ENCODE peak calls at places on chromosomes 5 and 9, in nine cellular contexts. One of them, this sample, is unnamed.

GRCh38 chr9:20312732-20313131 is 309.6 kb downstream of the MLLT3 start:
- DNase-seq in skeletal muscle cell: no peak
- DNase-seq in stimulated activated CD4-positive, alpha-beta T cell treated with anti-CD3 and anti-CD28 coated beads, Interleukin-15, amount 100 ng/mL, for 1 hour: no peak
- DNase-seq in mesothelial cell of epicardium: no peak
- DNase-seq in T follicular helper cell: no peak
- DNase-seq in astrocyte of the cerebellum: no peak
- DNase-seq in hepatic stellate cell: peak; percentile 25
- DNase-seq in pancreas: no peak
- DNase-seq in iris pigment epithelial cell: peak; percentile 52
- DNase-seq in this sample: no peak

GRCh38 chr5:168324864-168325615 is 33.6 kb downstream of the WWC1 start:
- DNase-seq in skeletal muscle cell: no peak
- DNase-seq in stimulated activated CD4-positive, alpha-beta T cell treated with anti-CD3 and anti-CD28 coated beads, Interleukin-15, amount 100 ng/mL, for 1 hour: no peak
- DNase-seq in mesothelial cell of epicardium: no peak
- DNase-seq in T follicular helper cell: no peak
- DNase-seq in astrocyte of the cerebellum: no peak
- DNase-seq in hepatic stellate cell: no peak
- DNase-seq in pancreas: no peak
- DNase-seq in iris pigment epithelial cell: no peak
- DNase-seq in this sample: no peak

GRCh38 chr5:132254321-132254977 is 3.0 kb upstream of the PDLIM4 start:
- DNase-seq in skeletal muscle cell: no peak
- DNase-seq in stimulated activated CD4-positive, alpha-beta T cell treated with anti-CD3 and anti-CD28 coated beads, Interleukin-15, amount 100 ng/mL, for 1 hour: no peak
- DNase-seq in mesothelial cell of epicardium: no peak
- DNase-seq in T follicular helper cell: no peak
- DNase-seq in astrocyte of the cerebellum: no peak
- DNase-seq in hepatic stellate cell: no peak
- DNase-seq in pancreas: peak; percentile 78
- DNase-seq in iris pigment epithelial cell: no peak
- DNase-seq in this sample: no peak

GRCh38 chr9:28801144-28801799 is 1228.0 kb upstream of the C9orf72 start:
- DNase-seq in skeletal muscle cell: no peak
- DNase-seq in stimulated activated CD4-positive, alpha-beta T cell treated with anti-CD3 and anti-CD28 coated beads, Interleukin-15, amount 100 ng/mL, for 1 hour: no peak
- DNase-seq in mesothelial cell of epicardium: no peak
- DNase-seq in T follicular helper cell: no peak
- DNase-seq in astrocyte of the cerebellum: peak; percentile 20
- DNase-seq in hepatic stellate cell: no peak
- DNase-seq in pancreas: no peak
- DNase-seq in iris pigment epithelial cell: peak; percentile 16
- DNase-seq in this sample: no peak

GRCh38 chr5:53362521-53362941 is 117.9 kb upstream of the FST start:
- DNase-seq in skeletal muscle cell: peak; percentile 93
- DNase-seq in stimulated activated CD4-positive, alpha-beta T cell treated with anti-CD3 and anti-CD28 coated beads, Interleukin-15, amount 100 ng/mL, for 1 hour: no peak
- DNase-seq in mesothelial cell of epicardium: no peak
- DNase-seq in T follicular helper cell: no peak
- DNase-seq in astrocyte of the cerebellum: peak; percentile 52
- DNase-seq in hepatic stellate cell: peak; percentile 26
- DNase-seq in pancreas: no peak
- DNase-seq in iris pigment epithelial cell: peak; percentile 97
- DNase-seq in this sample: no peak

GRCh38 chr5:10482791-10483530 is 41.3 kb downstream of the ROPN1L start:
- DNase-seq in skeletal muscle cell: no peak
- DNase-seq in stimulated activated CD4-positive, alpha-beta T cell treated with anti-CD3 and anti-CD28 coated beads, Interleukin-15, amount 100 ng/mL, for 1 hour: no peak
- DNase-seq in mesothelial cell of epicardium: no peak
- DNase-seq in T follicular helper cell: no peak
- DNase-seq in astrocyte of the cerebellum: no peak
- DNase-seq in hepatic stellate cell: no peak
- DNase-seq in pancreas: no peak
- DNase-seq in iris pigment epithelial cell: no peak
- DNase-seq in this sample: no peak

GRCh38 chr9:126440938-126441337 is 114.3 kb downstream of the MVB12B start:
- DNase-seq in skeletal muscle cell: no peak
- DNase-seq in stimulated activated CD4-positive, alpha-beta T cell treated with anti-CD3 and anti-CD28 coated beads, Interleukin-15, amount 100 ng/mL, for 1 hour: no peak
- DNase-seq in mesothelial cell of epicardium: no peak
- DNase-seq in T follicular helper cell: no peak
- DNase-seq in astrocyte of the cerebellum: peak; percentile 43
- DNase-seq in hepatic stellate cell: no peak
- DNase-seq in pancreas: no peak
- DNase-seq in iris pigment epithelial cell: no peak
- DNase-seq in this sample: no peak

GRCh38 chr5:121572061-121572460 is 279.6 kb upstream of the FTMT start:
- DNase-seq in skeletal muscle cell: no peak
- DNase-seq in stimulated activated CD4-positive, alpha-beta T cell treated with anti-CD3 and anti-CD28 coated beads, Interleukin-15, amount 100 ng/mL, for 1 hour: no peak
- DNase-seq in mesothelial cell of epicardium: no peak
- DNase-seq in T follicular helper cell: no peak
- DNase-seq in astrocyte of the cerebellum: peak; percentile 24
- DNase-seq in hepatic stellate cell: no peak
- DNase-seq in pancreas: no peak
- DNase-seq in iris pigment epithelial cell: peak; percentile 12
- DNase-seq in this sample: no peak

GRCh38 chr5:148956632-148957385 is 106.1 kb downstream of the SH3TC2 start:
- DNase-seq in skeletal muscle cell: no peak
- DNase-seq in stimulated activated CD4-positive, alpha-beta T cell treated with anti-CD3 and anti-CD28 coated beads, Interleukin-15, amount 100 ng/mL, for 1 hour: no peak
- DNase-seq in mesothelial cell of epicardium: no peak
- DNase-seq in T follicular helper cell: no peak
- DNase-seq in astrocyte of the cerebellum: no peak
- DNase-seq in hepatic stellate cell: no peak
- DNase-seq in pancreas: peak; percentile 25
- DNase-seq in iris pigment epithelial cell: no peak
- DNase-seq in this sample: no peak

GRCh38 chr5:146016764-146017484 is 80.5 kb downstream of the SH3RF2 start:
- DNase-seq in skeletal muscle cell: no peak
- DNase-seq in stimulated activated CD4-positive, alpha-beta T cell treated with anti-CD3 and anti-CD28 coated beads, Interleukin-15, amount 100 ng/mL, for 1 hour: no peak
- DNase-seq in mesothelial cell of epicardium: no peak
- DNase-seq in T follicular helper cell: no peak
- DNase-seq in astrocyte of the cerebellum: no peak
- DNase-seq in hepatic stellate cell: no peak
- DNase-seq in pancreas: no peak
- DNase-seq in iris pigment epithelial cell: no peak
- DNase-seq in this sample: no peak

GRCh38 chr5:139592289-139592688 is 31.1 kb downstream of the UBE2D2 start:
- DNase-seq in skeletal muscle cell: no peak
- DNase-seq in stimulated activated CD4-positive, alpha-beta T cell treated with anti-CD3 and anti-CD28 coated beads, Interleukin-15, amount 100 ng/mL, for 1 hour: no peak
- DNase-seq in mesothelial cell of epicardium: no peak
- DNase-seq in T follicular helper cell: no peak
- DNase-seq in astrocyte of the cerebellum: no peak
- DNase-seq in hepatic stellate cell: no peak
- DNase-seq in pancreas: no peak
- DNase-seq in iris pigment epithelial cell: no peak
- DNase-seq in this sample: no peak

GRCh38 chr9:101592788-101593187 is 2.0 kb downstream of the PPP3R2 start:
- DNase-seq in skeletal muscle cell: no peak
- DNase-seq in stimulated activated CD4-positive, alpha-beta T cell treated with anti-CD3 and anti-CD28 coated beads, Interleukin-15, amount 100 ng/mL, for 1 hour: no peak
- DNase-seq in mesothelial cell of epicardium: no peak
- DNase-seq in T follicular helper cell: no peak
- DNase-seq in astrocyte of the cerebellum: no peak
- DNase-seq in hepatic stellate cell: no peak
- DNase-seq in pancreas: no peak
- DNase-seq in iris pigment epithelial cell: no peak
- DNase-seq in this sample: no peak

GRCh38 chr9:2701070-2701469 is 16.2 kb upstream of the KCNV2 start:
- DNase-seq in skeletal muscle cell: no peak
- DNase-seq in stimulated activated CD4-positive, alpha-beta T cell treated with anti-CD3 and anti-CD28 coated beads, Interleukin-15, amount 100 ng/mL, for 1 hour: no peak
- DNase-seq in mesothelial cell of epicardium: no peak
- DNase-seq in T follicular helper cell: no peak
- DNase-seq in astrocyte of the cerebellum: no peak
- DNase-seq in hepatic stellate cell: no peak
- DNase-seq in pancreas: no peak
- DNase-seq in iris pigment epithelial cell: no peak
- DNase-seq in this sample: no peak

GRCh38 chr5:80186634-80187033 is 69.2 kb downstream of the SERINC5 start:
- DNase-seq in skeletal muscle cell: no peak
- DNase-seq in stimulated activated CD4-positive, alpha-beta T cell treated with anti-CD3 and anti-CD28 coated beads, Interleukin-15, amount 100 ng/mL, for 1 hour: no peak
- DNase-seq in mesothelial cell of epicardium: no peak
- DNase-seq in T follicular helper cell: no peak
- DNase-seq in astrocyte of the cerebellum: no peak
- DNase-seq in hepatic stellate cell: no peak
- DNase-seq in pancreas: no peak
- DNase-seq in iris pigment epithelial cell: peak; percentile 73
- DNase-seq in this sample: no peak

GRCh38 chr5:16889972-16890519 is 46.0 kb downstream of the MYO10 start:
- DNase-seq in skeletal muscle cell: peak; percentile 82
- DNase-seq in stimulated activated CD4-positive, alpha-beta T cell treated with anti-CD3 and anti-CD28 coated beads, Interleukin-15, amount 100 ng/mL, for 1 hour: no peak
- DNase-seq in mesothelial cell of epicardium: no peak
- DNase-seq in T follicular helper cell: no peak
- DNase-seq in astrocyte of the cerebellum: no peak
- DNase-seq in hepatic stellate cell: no peak
- DNase-seq in pancreas: no peak
- DNase-seq in iris pigment epithelial cell: peak; percentile 61
- DNase-seq in this sample: no peak

GRCh38 chr9:16532681-16533450 is 337.6 kb downstream of the BNC2 start:
- DNase-seq in skeletal muscle cell: peak; percentile 63
- DNase-seq in stimulated activated CD4-positive, alpha-beta T cell treated with anti-CD3 and anti-CD28 coated beads, Interleukin-15, amount 100 ng/mL, for 1 hour: no peak
- DNase-seq in mesothelial cell of epicardium: no peak
- DNase-seq in T follicular helper cell: no peak
- DNase-seq in astrocyte of the cerebellum: no peak
- DNase-seq in hepatic stellate cell: peak; percentile 23
- DNase-seq in pancreas: no peak
- DNase-seq in iris pigment epithelial cell: peak; percentile 94
- DNase-seq in this sample: no peak

GRCh38 chr5:395156-395920 is 47.6 kb upstream of the EXOC3 start:
- DNase-seq in skeletal muscle cell: peak; percentile 85
- DNase-seq in stimulated activated CD4-positive, alpha-beta T cell treated with anti-CD3 and anti-CD28 coated beads, Interleukin-15, amount 100 ng/mL, for 1 hour: no peak
- DNase-seq in mesothelial cell of epicardium: peak; percentile 38
- DNase-seq in T follicular helper cell: no peak
- DNase-seq in astrocyte of the cerebellum: no peak
- DNase-seq in hepatic stellate cell: peak; percentile 89
- DNase-seq in pancreas: no peak
- DNase-seq in iris pigment epithelial cell: peak; percentile 24
- DNase-seq in this sample: no peak

GRCh38 chr5:157761690-157762611 is 18.4 kb downstream of the LSM11 start:
- DNase-seq in skeletal muscle cell: peak; percentile 19
- DNase-seq in stimulated activated CD4-positive, alpha-beta T cell treated with anti-CD3 and anti-CD28 coated beads, Interleukin-15, amount 100 ng/mL, for 1 hour: no peak
- DNase-seq in mesothelial cell of epicardium: no peak
- DNase-seq in T follicular helper cell: peak; percentile 2
- DNase-seq in astrocyte of the cerebellum: peak; percentile 34
- DNase-seq in hepatic stellate cell: peak; percentile 65
- DNase-seq in pancreas: no peak
- DNase-seq in iris pigment epithelial cell: peak; percentile 75
- DNase-seq in this sample: no peak

GRCh38 chr5:142191776-142192175 is 83.2 kb downstream of the NDFIP1 start:
- DNase-seq in skeletal muscle cell: no peak
- DNase-seq in stimulated activated CD4-positive, alpha-beta T cell treated with anti-CD3 and anti-CD28 coated beads, Interleukin-15, amount 100 ng/mL, for 1 hour: no peak
- DNase-seq in mesothelial cell of epicardium: no peak
- DNase-seq in T follicular helper cell: no peak
- DNase-seq in astrocyte of the cerebellum: no peak
- DNase-seq in hepatic stellate cell: no peak
- DNase-seq in pancreas: no peak
- DNase-seq in iris pigment epithelial cell: no peak
- DNase-seq in this sample: no peak

GRCh38 chr5:139403418-139403786 is 487 bp downstream of the SPATA24 start:
- DNase-seq in skeletal muscle cell: no peak
- DNase-seq in stimulated activated CD4-positive, alpha-beta T cell treated with anti-CD3 and anti-CD28 coated beads, Interleukin-15, amount 100 ng/mL, for 1 hour: no peak
- DNase-seq in mesothelial cell of epicardium: no peak
- DNase-seq in T follicular helper cell: no peak
- DNase-seq in astrocyte of the cerebellum: no peak
- DNase-seq in hepatic stellate cell: no peak
- DNase-seq in pancreas: no peak
- DNase-seq in iris pigment epithelial cell: no peak
- DNase-seq in this sample: no peak

GRCh38 chr5:160485364-160486010 is 63.8 kb downstream of the PTTG1 start:
- DNase-seq in skeletal muscle cell: no peak
- DNase-seq in stimulated activated CD4-positive, alpha-beta T cell treated with anti-CD3 and anti-CD28 coated beads, Interleukin-15, amount 100 ng/mL, for 1 hour: no peak
- DNase-seq in mesothelial cell of epicardium: no peak
- DNase-seq in T follicular helper cell: no peak
- DNase-seq in astrocyte of the cerebellum: no peak
- DNase-seq in hepatic stellate cell: no peak
- DNase-seq in pancreas: no peak
- DNase-seq in iris pigment epithelial cell: no peak
- DNase-seq in this sample: no peak

GRCh38 chr5:66306105-66306843 is 162.2 kb downstream of the SREK1 start:
- DNase-seq in skeletal muscle cell: peak; percentile 17
- DNase-seq in stimulated activated CD4-positive, alpha-beta T cell treated with anti-CD3 and anti-CD28 coated beads, Interleukin-15, amount 100 ng/mL, for 1 hour: no peak
- DNase-seq in mesothelial cell of epicardium: peak; percentile 54
- DNase-seq in T follicular helper cell: peak; percentile 1
- DNase-seq in astrocyte of the cerebellum: peak; percentile 63
- DNase-seq in hepatic stellate cell: peak; percentile 64
- DNase-seq in pancreas: peak; percentile 50
- DNase-seq in iris pigment epithelial cell: peak; percentile 64
- DNase-seq in this sample: no peak

GRCh38 chr5:123122273-123122672 is 33.2 kb downstream of the PRDM6 start:
- DNase-seq in skeletal muscle cell: no peak
- DNase-seq in stimulated activated CD4-positive, alpha-beta T cell treated with anti-CD3 and anti-CD28 coated beads, Interleukin-15, amount 100 ng/mL, for 1 hour: no peak
- DNase-seq in mesothelial cell of epicardium: no peak
- DNase-seq in T follicular helper cell: no peak
- DNase-seq in astrocyte of the cerebellum: no peak
- DNase-seq in hepatic stellate cell: no peak
- DNase-seq in pancreas: no peak
- DNase-seq in iris pigment epithelial cell: no peak
- DNase-seq in this sample: no peak

GRCh38 chr5:7671420-7671819 is 179.5 kb downstream of the CFAP90 start:
- DNase-seq in skeletal muscle cell: no peak
- DNase-seq in stimulated activated CD4-positive, alpha-beta T cell treated with anti-CD3 and anti-CD28 coated beads, Interleukin-15, amount 100 ng/mL, for 1 hour: no peak
- DNase-seq in mesothelial cell of epicardium: no peak
- DNase-seq in T follicular helper cell: no peak
- DNase-seq in astrocyte of the cerebellum: no peak
- DNase-seq in hepatic stellate cell: no peak
- DNase-seq in pancreas: no peak
- DNase-seq in iris pigment epithelial cell: no peak
- DNase-seq in this sample: no peak

GRCh38 chr5:149956685-149957084 is 3.9 kb upstream of the SLC26A2 start:
- DNase-seq in skeletal muscle cell: no peak
- DNase-seq in stimulated activated CD4-positive, alpha-beta T cell treated with anti-CD3 and anti-CD28 coated beads, Interleukin-15, amount 100 ng/mL, for 1 hour: no peak
- DNase-seq in mesothelial cell of epicardium: no peak
- DNase-seq in T follicular helper cell: no peak
- DNase-seq in astrocyte of the cerebellum: no peak
- DNase-seq in hepatic stellate cell: no peak
- DNase-seq in pancreas: no peak
- DNase-seq in iris pigment epithelial cell: no peak
- DNase-seq in this sample: no peak

GRCh38 chr9:19119801-19120440 is 7.4 kb downstream of the PLIN2 start:
- DNase-seq in skeletal muscle cell: no peak
- DNase-seq in stimulated activated CD4-positive, alpha-beta T cell treated with anti-CD3 and anti-CD28 coated beads, Interleukin-15, amount 100 ng/mL, for 1 hour: no peak
- DNase-seq in mesothelial cell of epicardium: no peak
- DNase-seq in T follicular helper cell: no peak
- DNase-seq in astrocyte of the cerebellum: no peak
- DNase-seq in hepatic stellate cell: no peak
- DNase-seq in pancreas: no peak
- DNase-seq in iris pigment epithelial cell: no peak
- DNase-seq in this sample: no peak

GRCh38 chr5:97182571-97183099 is 412 bp downstream of the RIOK2 start:
- DNase-seq in skeletal muscle cell: no peak
- DNase-seq in stimulated activated CD4-positive, alpha-beta T cell treated with anti-CD3 and anti-CD28 coated beads, Interleukin-15, amount 100 ng/mL, for 1 hour: no peak
- DNase-seq in mesothelial cell of epicardium: no peak
- DNase-seq in T follicular helper cell: no peak
- DNase-seq in astrocyte of the cerebellum: no peak
- DNase-seq in hepatic stellate cell: peak; percentile 12
- DNase-seq in pancreas: no peak
- DNase-seq in iris pigment epithelial cell: peak; percentile 61
- DNase-seq in this sample: no peak

This sample was measured in activated CD4-positive, CD25-positive, alpha-beta regulatory T cell.